ENCODE peak calls at places on chromosomes 16 and 17, in six cellular contexts. M is ovary; E is activated CD4-positive, alpha-beta T cell treated with anti-CD3 and anti-CD28 coated beads for 36 hours; I is kidney tubule cell; B is ELF-1; N is C1 segment of cervical spinal cord. J is an unnamed sample.

GRCh38 chr17:64998436-64999190 is 57.9 kb downstream of the GNA13 start:
- DNase-seq in M (no peak), N (no peak), B (no peak), E (no peak), I (no peak), J (no peak)

GRCh38 chr17:69175812-69176517 is 34.3 kb upstream of the ABCA6 start:
- DNase-seq in N (no peak), M (no peak), I (peak), B (no peak), E (no peak), J (no peak)

GRCh38 chr16:88754912-88755744 is 29.9 kb downstream of the PIEZO1 start:
- DNase-seq in B (peak), I (peak), M (no peak), E (no peak), N (no peak), J (no peak)

GRCh38 chr17:65823713-65824112 is 262.3 kb upstream of the AXIN2 start:
- DNase-seq in N (no peak), B (no peak), I (no peak), M (no peak), E (no peak), J (no peak)

GRCh38 chr17:13485327-13485726 is 116.4 kb downstream of the HS3ST3A1 start:
- DNase-seq in I (peak), E (no peak), N (no peak), B (no peak), M (no peak), J (no peak)

GRCh38 chr16:12341423-12341822 is 364.9 kb downstream of the SNX29 start:
- DNase-seq in N (no peak), I (peak), M (no peak), E (peak), B (no peak), J (no peak)

GRCh38 chr17:41211845-41212466 is 14.5 kb upstream of the KRTAP9-2 start:
- DNase-seq in B (no peak), M (no peak), E (no peak), N (no peak), I (peak), J (no peak)

GRCh38 chr16:28531777-28532744 is 6.7 kb downstream of the NUPR1 start:
- DNase-seq in E (no peak), B (peak), N (no peak), I (no peak), M (no peak), J (peak)

GRCh38 chr17:15379659-15380058 is 38.3 kb upstream of the TEKT3 start:
- DNase-seq in M (no peak), E (no peak), N (no peak), B (no peak), I (no peak), J (no peak)

GRCh38 chr16:81785138-81785924 is 6.2 kb downstream of the PLCG2 start:
- DNase-seq in N (no peak), M (no peak), I (no peak), E (no peak), B (no peak), J (no peak)

GRCh38 chr17:21125862-21126261 is 902 bp upstream of the DHRS7B start:
- DNase-seq in M (no peak), I (no peak), E (peak), B (no peak), N (no peak), J (no peak)

GRCh38 chr17:17322516-17323510 is 19.6 kb downstream of the NT5M start:
- DNase-seq in N (no peak), I (no peak), E (no peak), B (no peak), M (no peak), J (no peak)

GRCh38 chr16:11679941-11680911 is 12.0 kb downstream of the SNN start:
- DNase-seq in N (no peak), B (no peak), I (peak), M (no peak), E (no peak), J (no peak)

GRCh38 chr16:9099131-9099625 is 7.7 kb downstream of the HAPSTR1 start:
- DNase-seq in B (no peak), E (peak), M (no peak), N (no peak), I (peak), J (no peak)

GRCh38 chr17:1109606-1110523 is 69.9 kb downstream of the ABR start:
- DNase-seq in M (no peak), N (no peak), B (peak), E (peak), I (peak), J (no peak)

GRCh38 chr16:23182206-23182674 is 305 bp upstream of the SCNN1G start:
- DNase-seq in E (peak), N (peak), B (peak), M (peak), I (peak), J (peak)

GRCh38 chr16:46844771-46845170 is 13.8 kb upstream of the C16orf87 start:
- DNase-seq in I (no peak), N (no peak), B (no peak), M (no peak), E (no peak), J (no peak)

GRCh38 chr17:82959990-82960418 is 119.4 kb upstream of the METRNL start:
- DNase-seq in I (no peak), B (no peak), N (no peak), M (no peak), E (no peak), J (no peak)

GRCh38 chr16:32116080-32116479 is 137.0 kb upstream of the TP53TG3D start:
- DNase-seq in E (peak), B (peak), N (no peak), I (no peak), M (no peak), J (no peak)

J was measured in uterus.